ENCODE peak calls at places on chromosomes 12 and 14, in nine cellular contexts. One of them, this sample, is unnamed.

GRCh38 chr14:21476925-21477681 is at the start of the genes RAB2B and TOX4:
- DNase-seq in heart right ventricle: peak
- DNase-seq in CD8-positive, alpha-beta T cell: peak
- DNase-seq in psoas muscle: peak
- DNase-seq in cardiac muscle cell: peak
- DNase-seq in left ventricle myocardium inferior: peak
- DNase-seq in heart left ventricle: peak
- DNase-seq in IMR-90: peak
- DNase-seq in prostate gland: peak
- DNase-seq in this sample: peak

GRCh38 chr14:103310576-103311095 is 23.4 kb upstream of the EIF5 start:
- DNase-seq in heart right ventricle: no peak
- DNase-seq in CD8-positive, alpha-beta T cell: no peak
- DNase-seq in psoas muscle: no peak
- DNase-seq in cardiac muscle cell: no peak
- DNase-seq in left ventricle myocardium inferior: no peak
- DNase-seq in heart left ventricle: no peak
- DNase-seq in IMR-90: no peak
- DNase-seq in prostate gland: no peak
- DNase-seq in this sample: no peak

GRCh38 chr14:104499784-104500496 is 79.6 kb upstream of the C14orf180 start:
- DNase-seq in heart right ventricle: no peak
- DNase-seq in CD8-positive, alpha-beta T cell: peak
- DNase-seq in psoas muscle: no peak
- DNase-seq in cardiac muscle cell: no peak
- DNase-seq in left ventricle myocardium inferior: no peak
- DNase-seq in heart left ventricle: no peak
- DNase-seq in IMR-90: no peak
- DNase-seq in prostate gland: no peak
- DNase-seq in this sample: peak

GRCh38 chr14:75221797-75222196 is 45.4 kb upstream of the TMED10 start:
- DNase-seq in heart right ventricle: no peak
- DNase-seq in CD8-positive, alpha-beta T cell: no peak
- DNase-seq in psoas muscle: no peak
- DNase-seq in cardiac muscle cell: no peak
- DNase-seq in left ventricle myocardium inferior: no peak
- DNase-seq in heart left ventricle: no peak
- DNase-seq in IMR-90: no peak
- DNase-seq in prostate gland: no peak
- DNase-seq in this sample: no peak

GRCh38 chr12:93048646-93049045 is 119.6 kb upstream of the EEA1 start:
- DNase-seq in heart right ventricle: no peak
- DNase-seq in CD8-positive, alpha-beta T cell: no peak
- DNase-seq in psoas muscle: no peak
- DNase-seq in cardiac muscle cell: no peak
- DNase-seq in left ventricle myocardium inferior: no peak
- DNase-seq in heart left ventricle: no peak
- DNase-seq in IMR-90: no peak
- DNase-seq in prostate gland: no peak
- DNase-seq in this sample: no peak

GRCh38 chr14:71245659-71246361 is 338.6 kb downstream of the PCNX1 start:
- DNase-seq in heart right ventricle: no peak
- DNase-seq in CD8-positive, alpha-beta T cell: peak
- DNase-seq in psoas muscle: no peak
- DNase-seq in cardiac muscle cell: no peak
- DNase-seq in left ventricle myocardium inferior: no peak
- DNase-seq in heart left ventricle: no peak
- DNase-seq in IMR-90: no peak
- DNase-seq in prostate gland: no peak
- DNase-seq in this sample: no peak

GRCh38 chr12:49325606-49326005 is 2.6 kb downstream of the TROAP start:
- DNase-seq in heart right ventricle: no peak
- DNase-seq in CD8-positive, alpha-beta T cell: no peak
- DNase-seq in psoas muscle: no peak
- DNase-seq in cardiac muscle cell: no peak
- DNase-seq in left ventricle myocardium inferior: no peak
- DNase-seq in heart left ventricle: no peak
- DNase-seq in IMR-90: no peak
- DNase-seq in prostate gland: no peak
- DNase-seq in this sample: peak

GRCh38 chr14:81402123-81402495 is 2.0 kb upstream of the STON2 start:
- DNase-seq in heart right ventricle: no peak
- DNase-seq in CD8-positive, alpha-beta T cell: no peak
- DNase-seq in psoas muscle: no peak
- DNase-seq in cardiac muscle cell: no peak
- DNase-seq in left ventricle myocardium inferior: no peak
- DNase-seq in heart left ventricle: no peak
- DNase-seq in IMR-90: no peak
- DNase-seq in prostate gland: no peak
- DNase-seq in this sample: no peak

GRCh38 chr12:88562846-88563582 is 17.3 kb downstream of the KITLG start:
- DNase-seq in heart right ventricle: no peak
- DNase-seq in CD8-positive, alpha-beta T cell: no peak
- DNase-seq in psoas muscle: no peak
- DNase-seq in cardiac muscle cell: no peak
- DNase-seq in left ventricle myocardium inferior: no peak
- DNase-seq in heart left ventricle: no peak
- DNase-seq in IMR-90: peak
- DNase-seq in prostate gland: no peak
- DNase-seq in this sample: no peak

GRCh38 chr14:38016497-38016896 is 191.2 kb upstream of the SSTR1 start:
- DNase-seq in heart right ventricle: no peak
- DNase-seq in CD8-positive, alpha-beta T cell: no peak
- DNase-seq in psoas muscle: no peak
- DNase-seq in cardiac muscle cell: no peak
- DNase-seq in left ventricle myocardium inferior: no peak
- DNase-seq in heart left ventricle: no peak
- DNase-seq in IMR-90: no peak
- DNase-seq in prostate gland: no peak
- DNase-seq in this sample: no peak

GRCh38 chr12:28925726-28926376 is 223.2 kb upstream of the FAR2 start:
- DNase-seq in heart right ventricle: no peak
- DNase-seq in CD8-positive, alpha-beta T cell: no peak
- DNase-seq in psoas muscle: no peak
- DNase-seq in cardiac muscle cell: no peak
- DNase-seq in left ventricle myocardium inferior: no peak
- DNase-seq in heart left ventricle: peak
- DNase-seq in IMR-90: peak
- DNase-seq in prostate gland: no peak
- DNase-seq in this sample: no peak

GRCh38 chr12:51812871-51813270 is 35.6 kb downstream of the FIGNL2 start:
- DNase-seq in heart right ventricle: no peak
- DNase-seq in CD8-positive, alpha-beta T cell: no peak
- DNase-seq in psoas muscle: no peak
- DNase-seq in cardiac muscle cell: no peak
- DNase-seq in left ventricle myocardium inferior: no peak
- DNase-seq in heart left ventricle: no peak
- DNase-seq in IMR-90: no peak
- DNase-seq in prostate gland: no peak
- DNase-seq in this sample: no peak

GRCh38 chr12:40314927-40315326 is 90.1 kb downstream of the LRRK2 start:
- DNase-seq in heart right ventricle: no peak
- DNase-seq in CD8-positive, alpha-beta T cell: no peak
- DNase-seq in psoas muscle: no peak
- DNase-seq in cardiac muscle cell: no peak
- DNase-seq in left ventricle myocardium inferior: no peak
- DNase-seq in heart left ventricle: no peak
- DNase-seq in IMR-90: no peak
- DNase-seq in prostate gland: no peak
- DNase-seq in this sample: no peak

GRCh38 chr12:40312196-40312595 is 87.4 kb downstream of the LRRK2 start:
- DNase-seq in heart right ventricle: no peak
- DNase-seq in CD8-positive, alpha-beta T cell: no peak
- DNase-seq in psoas muscle: no peak
- DNase-seq in cardiac muscle cell: no peak
- DNase-seq in left ventricle myocardium inferior: no peak
- DNase-seq in heart left ventricle: no peak
- DNase-seq in IMR-90: no peak
- DNase-seq in prostate gland: no peak
- DNase-seq in this sample: no peak

GRCh38 chr12:40313928-40314327 is 89.1 kb downstream of the LRRK2 start:
- DNase-seq in heart right ventricle: no peak
- DNase-seq in CD8-positive, alpha-beta T cell: no peak
- DNase-seq in psoas muscle: no peak
- DNase-seq in cardiac muscle cell: no peak
- DNase-seq in left ventricle myocardium inferior: no peak
- DNase-seq in heart left ventricle: no peak
- DNase-seq in IMR-90: no peak
- DNase-seq in prostate gland: no peak
- DNase-seq in this sample: no peak

GRCh38 chr12:40315375-40315774 is 90.6 kb downstream of the LRRK2 start:
- DNase-seq in heart right ventricle: no peak
- DNase-seq in CD8-positive, alpha-beta T cell: no peak
- DNase-seq in psoas muscle: no peak
- DNase-seq in cardiac muscle cell: no peak
- DNase-seq in left ventricle myocardium inferior: no peak
- DNase-seq in heart left ventricle: no peak
- DNase-seq in IMR-90: no peak
- DNase-seq in prostate gland: no peak
- DNase-seq in this sample: no peak

GRCh38 chr12:40312982-40313576 is 88.3 kb downstream of the LRRK2 start:
- DNase-seq in heart right ventricle: no peak
- DNase-seq in CD8-positive, alpha-beta T cell: no peak
- DNase-seq in psoas muscle: no peak
- DNase-seq in cardiac muscle cell: peak
- DNase-seq in left ventricle myocardium inferior: no peak
- DNase-seq in heart left ventricle: no peak
- DNase-seq in IMR-90: peak
- DNase-seq in prostate gland: no peak
- DNase-seq in this sample: no peak
- TF ChIP-seq CTCF in heart right ventricle: no peak
- TF ChIP-seq CTCF in CD8-positive, alpha-beta T cell: no peak
- TF ChIP-seq CTCF in psoas muscle: peak
- TF ChIP-seq CTCF in cardiac muscle cell: peak
- TF ChIP-seq CTCF in left ventricle myocardium inferior: peak
- TF ChIP-seq CTCF in heart left ventricle: no peak
- TF ChIP-seq CTCF in IMR-90: peak
- TF ChIP-seq CTCF in prostate gland: peak
- TF ChIP-seq CTCF in this sample: no peak

DNA sequence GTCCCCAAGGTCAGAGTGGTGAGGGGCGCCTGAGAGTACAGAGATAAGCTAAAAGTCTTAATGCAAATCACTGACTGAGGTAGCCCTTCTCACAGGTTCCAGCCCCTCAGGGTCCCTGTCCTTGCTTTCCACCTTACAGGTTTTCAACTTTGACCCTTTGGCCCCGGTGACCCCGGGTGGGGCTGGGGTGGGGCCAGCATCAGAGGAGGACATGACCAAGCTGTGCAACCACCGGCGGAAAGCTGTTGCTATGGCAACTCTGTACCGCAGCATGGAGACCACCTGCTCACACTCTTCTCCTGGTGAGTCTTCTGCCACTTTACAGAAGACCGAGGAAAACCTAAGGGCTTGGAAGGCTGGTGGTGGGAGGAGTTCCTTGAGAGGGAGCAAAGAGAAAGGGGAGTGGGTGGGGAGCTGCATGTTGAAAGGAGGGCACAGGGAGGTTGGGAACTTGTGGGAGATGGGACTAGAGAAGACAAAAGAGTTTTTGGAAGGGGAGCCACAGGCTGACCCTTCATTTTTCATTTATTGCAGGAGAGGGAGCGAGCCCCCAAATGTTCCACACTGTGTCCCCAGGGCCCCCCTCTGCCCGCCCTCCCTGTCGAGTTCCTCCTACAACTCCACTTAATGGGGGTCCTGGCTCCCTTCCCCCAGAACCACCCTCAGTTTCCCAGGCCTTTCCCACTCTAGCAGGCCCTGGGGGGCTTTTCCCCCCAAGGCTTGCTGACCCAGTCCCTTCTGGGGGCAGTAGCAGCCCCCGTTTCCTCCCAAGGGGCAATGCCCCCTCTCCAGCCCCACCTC is 2.4 kb downstream of the MBD6 start:
- DNase-seq in heart right ventricle: no peak
- DNase-seq in CD8-positive, alpha-beta T cell: no peak
- DNase-seq in psoas muscle: no peak
- DNase-seq in cardiac muscle cell: no peak
- DNase-seq in left ventricle myocardium inferior: no peak
- DNase-seq in heart left ventricle: no peak
- DNase-seq in IMR-90: no peak
- DNase-seq in prostate gland: no peak
- DNase-seq in this sample: no peak
- H3K27ac ChIP-seq in heart right ventricle: peak
- H3K27ac ChIP-seq in CD8-positive, alpha-beta T cell: no peak
- H3K27ac ChIP-seq in psoas muscle: no peak
- H3K27ac ChIP-seq in cardiac muscle cell: peak
- H3K27ac ChIP-seq in left ventricle myocardium inferior: peak
- H3K27ac ChIP-seq in heart left ventricle: no peak
- H3K27ac ChIP-seq in IMR-90: peak
- H3K27ac ChIP-seq in prostate gland: peak
- H3K27ac ChIP-seq in this sample: no peak

GRCh38 chr12:58283553-58283952 is 342.2 kb downstream of the ATP23 start:
- DNase-seq in heart right ventricle: no peak
- DNase-seq in CD8-positive, alpha-beta T cell: no peak
- DNase-seq in psoas muscle: no peak
- DNase-seq in cardiac muscle cell: peak
- DNase-seq in left ventricle myocardium inferior: no peak
- DNase-seq in heart left ventricle: peak
- DNase-seq in IMR-90: no peak
- DNase-seq in prostate gland: no peak
- DNase-seq in this sample: no peak

GRCh38 chr12:58288191-58288590 is 346.8 kb downstream of the ATP23 start:
- DNase-seq in heart right ventricle: no peak
- DNase-seq in CD8-positive, alpha-beta T cell: no peak
- DNase-seq in psoas muscle: no peak
- DNase-seq in cardiac muscle cell: no peak
- DNase-seq in left ventricle myocardium inferior: no peak
- DNase-seq in heart left ventricle: no peak
- DNase-seq in IMR-90: peak
- DNase-seq in prostate gland: no peak
- DNase-seq in this sample: no peak

GRCh38 chr12:58291106-58291505 is 349.7 kb downstream of the ATP23 start:
- DNase-seq in heart right ventricle: no peak
- DNase-seq in CD8-positive, alpha-beta T cell: no peak
- DNase-seq in psoas muscle: no peak
- DNase-seq in cardiac muscle cell: no peak
- DNase-seq in left ventricle myocardium inferior: no peak
- DNase-seq in heart left ventricle: no peak
- DNase-seq in IMR-90: no peak
- DNase-seq in prostate gland: no peak
- DNase-seq in this sample: no peak

GRCh38 chr12:58286353-58286752 is 345.0 kb downstream of the ATP23 start:
- DNase-seq in heart right ventricle: no peak
- DNase-seq in CD8-positive, alpha-beta T cell: no peak
- DNase-seq in psoas muscle: no peak
- DNase-seq in cardiac muscle cell: no peak
- DNase-seq in left ventricle myocardium inferior: no peak
- DNase-seq in heart left ventricle: no peak
- DNase-seq in IMR-90: no peak
- DNase-seq in prostate gland: no peak
- DNase-seq in this sample: no peak

GRCh38 chr12:58285551-58285950 is 344.2 kb downstream of the ATP23 start:
- DNase-seq in heart right ventricle: no peak
- DNase-seq in CD8-positive, alpha-beta T cell: no peak
- DNase-seq in psoas muscle: no peak
- DNase-seq in cardiac muscle cell: no peak
- DNase-seq in left ventricle myocardium inferior: no peak
- DNase-seq in heart left ventricle: no peak
- DNase-seq in IMR-90: no peak
- DNase-seq in prostate gland: no peak
- DNase-seq in this sample: no peak
- H3K4me3 ChIP-seq in heart right ventricle: no peak
- H3K4me3 ChIP-seq in CD8-positive, alpha-beta T cell: no peak
- H3K4me3 ChIP-seq in psoas muscle: no peak
- H3K4me3 ChIP-seq in cardiac muscle cell: no peak
- H3K4me3 ChIP-seq in left ventricle myocardium inferior: no peak
- H3K4me3 ChIP-seq in heart left ventricle: no peak
- H3K4me3 ChIP-seq in IMR-90: no peak
- H3K4me3 ChIP-seq in prostate gland: no peak
- H3K4me3 ChIP-seq in this sample: no peak

GRCh38 chr14:48690349-48690748 is 895.8 kb downstream of the RPS29 start:
- DNase-seq in heart right ventricle: no peak
- DNase-seq in CD8-positive, alpha-beta T cell: no peak
- DNase-seq in psoas muscle: no peak
- DNase-seq in cardiac muscle cell: no peak
- DNase-seq in left ventricle myocardium inferior: no peak
- DNase-seq in heart left ventricle: no peak
- DNase-seq in IMR-90: peak
- DNase-seq in prostate gland: no peak
- DNase-seq in this sample: no peak
- TF ChIP-seq CTCF in heart right ventricle: no peak
- TF ChIP-seq CTCF in CD8-positive, alpha-beta T cell: no peak
- TF ChIP-seq CTCF in psoas muscle: no peak
- TF ChIP-seq CTCF in cardiac muscle cell: no peak
- TF ChIP-seq CTCF in left ventricle myocardium inferior: no peak
- TF ChIP-seq CTCF in heart left ventricle: no peak
- TF ChIP-seq CTCF in IMR-90: no peak
- TF ChIP-seq CTCF in prostate gland: no peak
- TF ChIP-seq CTCF in this sample: no peak

This sample was measured in upper lobe of right lung.